ENCODE peak calls at places on chromosomes 2 and 18, in eight cellular contexts. T, I, H, B, Q, X, S and Z are unnamed samples.

GRCh38 chr18:58721586-58722160 is 50.4 kb downstream of the MALT1 start:
- DNase-seq in T (peak; percentile 11), S (peak; percentile 76), Q (no peak), B (no peak), H (no peak), X (no peak), I (no peak), Z (no peak)

GRCh38 chr2:102142829-102143449 is 393 bp downstream of the IL1R1 start:
- DNase-seq in I (no peak), S (no peak), B (no peak), Q (peak; percentile 3), H (no peak), X (no peak), T (peak; percentile 70), Z (no peak)

GRCh38 chr2:12057436-12058166 is 311.2 kb downstream of the LPIN1 start:
- DNase-seq in Q (no peak), B (no peak), I (peak; percentile 58), S (peak; percentile 43), T (peak; percentile 41), X (no peak), H (no peak), Z (no peak)

GRCh38 chr18:77087391-77088141 is 45.0 kb downstream of the MBP start:
- DNase-seq in Q (no peak), X (no peak), B (no peak), I (no peak), H (no peak), S (peak; percentile 80), T (peak; percentile 68), Z (no peak)

GRCh38 chr2:43438858-43439655 is 156.8 kb downstream of the THADA start:
- DNase-seq in H (no peak), Q (peak; percentile 57), I (no peak), B (peak; percentile 13), X (no peak), S (no peak), T (no peak), Z (no peak)

GRCh38 chr2:177131858-177132257 is 80.7 kb upstream of the HNRNPA3 start:
- DNase-seq in I (no peak), H (no peak), Q (no peak), S (no peak), T (no peak), X (no peak), B (no peak), Z (no peak)

GRCh38 chr2:200614249-200614648 is 28.4 kb downstream of the AOX1 start:
- DNase-seq in S (no peak), X (no peak), T (no peak), I (no peak), H (no peak), Q (no peak), B (no peak), Z (no peak)

GRCh38 chr2:71530246-71530986 is 77.1 kb downstream of the DYSF start:
- DNase-seq in T (peak; percentile 50), Q (peak; percentile 28), S (no peak), X (peak; percentile 69), B (peak; percentile 63), I (no peak), H (peak; percentile 8), Z (no peak)

GRCh38 chr2:8662239-8662879 is 19.5 kb upstream of the ID2 start:
- DNase-seq in X (no peak), I (no peak), S (no peak), Q (peak; percentile 93), H (peak; percentile 11), B (peak; percentile 72), T (peak; percentile 75), Z (no peak)

GRCh38 chr2:122136071-122136470 is 380.6 kb downstream of the TSN start:
- DNase-seq in B (peak; percentile 36), I (no peak), X (peak; percentile 48), Q (no peak), S (no peak), H (peak; percentile 6), T (peak; percentile 11), Z (no peak)

GRCh38 chr2:234324151-234324550 is 172.7 kb downstream of the ARL4C start:
- DNase-seq in Q (no peak), H (no peak), S (no peak), X (no peak), B (no peak), T (no peak), I (no peak), Z (no peak)

GRCh38 chr2:132460781-132461180 is 44.2 kb downstream of the GPR39 start:
- DNase-seq in T (no peak), I (no peak), S (no peak), H (no peak), Q (no peak), B (no peak), X (no peak), Z (no peak)

GRCh38 chr2:40725040-40725439 is 273.1 kb upstream of the SLC8A1 start:
- DNase-seq in H (no peak), I (no peak), T (no peak), Q (no peak), B (no peak), S (no peak), X (no peak), Z (no peak)

GRCh38 chr2:142914507-142915313 is 37.2 kb downstream of the KYNU start:
- DNase-seq in B (no peak), S (no peak), H (no peak), I (no peak), X (no peak), Q (no peak), T (no peak), Z (no peak)